ENCODE peak calls at places on chromosome 1, in five cellular contexts. Q, T, A, O and D are unnamed samples.
A peak's percentile ranks its signal among the peaks of the same experiment; 100 is the strongest.

GRCh38 chr1:118201524-118201923 is 16.5 kb upstream of the SPAG17 start:
- DNase-seq in O (peak; percentile 70), T (no peak), Q (no peak), A (no peak), D (no peak)

GRCh38 chr1:244013100-244013499 is 38.0 kb upstream of the ZBTB18 start:
- DNase-seq in A (no peak), T (no peak), O (no peak), Q (no peak), D (no peak)

GRCh38 chr1:197737916-197738315 is 37.4 kb downstream of the DENND1B start:
- DNase-seq in O (no peak), T (no peak), A (no peak), Q (no peak), D (no peak)

GRCh38 chr1:22206551-22207125 is 63.7 kb upstream of the WNT4 start:
- DNase-seq in Q (no peak), T (no peak), O (no peak), A (peak; percentile 17), D (no peak)

GRCh38 chr1:153626929-153627796 is at the start of gene S100A13:
- DNase-seq in Q (no peak), T (peak; percentile 92), A (peak; percentile 87), O (no peak), D (peak; percentile 50)

GRCh38 chr1:39981385-39981784 is 26.4 kb downstream of the MFSD2A start:
- DNase-seq in T (no peak), Q (no peak), O (no peak), A (no peak), D (no peak)

GRCh38 chr1:230186003-230186863 is 119.2 kb downstream of the GALNT2 start:
- DNase-seq in Q (no peak), A (peak; percentile 98), O (no peak), T (peak; percentile 66), D (no peak)

GRCh38 chr1:242019018-242019417 is 20.1 kb upstream of the MAP1LC3C start:
- DNase-seq in T (no peak), O (no peak), A (peak; percentile 87), Q (no peak), D (no peak)